ENCODE peak calls at places on chromosomes 3 and 15, in eight cellular contexts. E, G, S, N, C, R, T and M are unnamed samples.

GRCh38 chr15:70713547-70714414 is 49.6 kb downstream of the UACA start:
- DNase-seq in E (no peak), G (no peak), S (no peak), N (no peak), C (no peak), R (no peak), T (no peak), M (no peak)

GRCh38 chr3:125125822-125126245 is 70.0 kb upstream of the HEG1 start:
- DNase-seq in E (no peak), G (no peak), S (no peak), N (peak; percentile 74), C (no peak), R (no peak), T (no peak), M (no peak)

GRCh38 chr15:83698294-83698693 is 44.4 kb downstream of the ADAMTSL3 start:
- DNase-seq in E (no peak), G (peak; percentile 76), S (peak; percentile 5), N (peak; percentile 33), C (no peak), R (no peak), T (no peak), M (no peak)

GRCh38 chr3:140128217-140129137 is 193.5 kb downstream of the CLSTN2 start:
- DNase-seq in E (no peak), G (peak; percentile 22), S (no peak), N (peak; percentile 29), C (peak; percentile 9), R (peak; percentile 20), T (no peak), M (peak; percentile 77)

GRCh38 chr15:89197503-89197971 is 23.8 kb downstream of the RLBP1 start:
- DNase-seq in E (no peak), G (no peak), S (no peak), N (peak; percentile 24), C (peak; percentile 80), R (peak; percentile 65), T (no peak), M (peak; percentile 89)

GRCh38 chr3:107775958-107776357 is 253.2 kb downstream of the BBX start:
- DNase-seq in E (no peak), G (no peak), S (no peak), N (no peak), C (no peak), R (no peak), T (no peak), M (no peak)

GRCh38 chr3:33006571-33007286 is 55.3 kb downstream of the CCR4 start:
- DNase-seq in E (no peak), G (no peak), S (no peak), N (no peak), C (no peak), R (no peak), T (no peak), M (no peak)

GRCh38 chr3:74067296-74067695 is 442.6 kb upstream of the PDZRN3 start:
- DNase-seq in E (no peak), G (no peak), S (no peak), N (no peak), C (no peak), R (no peak), T (no peak), M (peak; percentile 80)

GRCh38 chr15:73265536-73266153 is 103.1 kb downstream of the HCN4 start:
- DNase-seq in E (no peak), G (no peak), S (no peak), N (peak; percentile 16), C (peak; percentile 36), R (no peak), T (peak; percentile 42), M (peak; percentile 84)

GRCh38 chr3:184486614-184487013 is 75.0 kb upstream of the EPHB3 start:
- DNase-seq in E (no peak), G (no peak), S (no peak), N (no peak), C (no peak), R (no peak), T (no peak), M (no peak)

GRCh38 chr3:51819709-51820406 is 40.8 kb upstream of the IQCF6 start:
- DNase-seq in E (no peak), G (no peak), S (no peak), N (no peak), C (no peak), R (no peak), T (no peak), M (peak; percentile 59)

GRCh38 chr15:44545934-44546802 is 9.2 kb downstream of the EIF3J start:
- DNase-seq in E (no peak), G (no peak), S (no peak), N (no peak), C (no peak), R (no peak), T (no peak), M (no peak)

GRCh38 chr3:184485906-184486305 is 75.7 kb upstream of the EPHB3 start:
- DNase-seq in E (no peak), G (no peak), S (no peak), N (no peak), C (no peak), R (no peak), T (no peak), M (no peak)

GRCh38 chr15:99238849-99239248 is 10.5 kb downstream of the TTC23 start:
- DNase-seq in E (no peak), G (no peak), S (no peak), N (no peak), C (no peak), R (no peak), T (no peak), M (no peak)

GRCh38 chr15:75136758-75137157 is 64.9 kb upstream of the C15orf39 start:
- DNase-seq in E (no peak), G (no peak), S (no peak), N (no peak), C (no peak), R (no peak), T (no peak), M (no peak)

GRCh38 chr15:63238796-63239195 is 38.6 kb upstream of the APH1B start:
- DNase-seq in E (no peak), G (no peak), S (peak; percentile 70), N (peak; percentile 30), C (no peak), R (no peak), T (no peak), M (no peak)

GRCh38 chr3:65828706-65829105 is 210.0 kb downstream of the MAGI1 start:
- DNase-seq in E (no peak), G (no peak), S (no peak), N (no peak), C (no peak), R (no peak), T (no peak), M (peak; percentile 32)

GRCh38 chr3:15327941-15328340 is 4.4 kb downstream of the SH3BP5 start:
- DNase-seq in E (no peak), G (peak; percentile 42), S (no peak), N (peak; percentile 84), C (no peak), R (no peak), T (peak; percentile 39), M (no peak)

GRCh38 chr3:134494539-134494938 is 8.7 kb downstream of the CEP63 start:
- DNase-seq in E (no peak), G (no peak), S (no peak), N (no peak), C (no peak), R (no peak), T (no peak), M (no peak)

GRCh38 chr3:46892285-46893145 is 15.0 kb downstream of the PTH1R start:
- DNase-seq in E (peak; percentile 71), G (peak; percentile 74), S (no peak), N (peak; percentile 80), C (peak; percentile 69), R (peak; percentile 72), T (no peak), M (no peak)

GRCh38 chr3:147937891-147938290 is 528.7 kb downstream of the ZIC1 start:
- DNase-seq in E (no peak), G (no peak), S (no peak), N (no peak), C (no peak), R (no peak), T (no peak), M (no peak)
- H3K4me1 ChIP-seq in E (peaks cover 3% of the 10 kb centered on the region), G (no peaks in the 10 kb centered on the region), S (no peaks in the 10 kb centered on the region), N (peaks cover under 1% of the 10 kb centered on the region), C (peaks cover 4% of the 10 kb centered on the region), R (no peaks in the 10 kb centered on the region), T (no peaks in the 10 kb centered on the region), M (peaks cover 6% of the 10 kb centered on the region)

DNA sequence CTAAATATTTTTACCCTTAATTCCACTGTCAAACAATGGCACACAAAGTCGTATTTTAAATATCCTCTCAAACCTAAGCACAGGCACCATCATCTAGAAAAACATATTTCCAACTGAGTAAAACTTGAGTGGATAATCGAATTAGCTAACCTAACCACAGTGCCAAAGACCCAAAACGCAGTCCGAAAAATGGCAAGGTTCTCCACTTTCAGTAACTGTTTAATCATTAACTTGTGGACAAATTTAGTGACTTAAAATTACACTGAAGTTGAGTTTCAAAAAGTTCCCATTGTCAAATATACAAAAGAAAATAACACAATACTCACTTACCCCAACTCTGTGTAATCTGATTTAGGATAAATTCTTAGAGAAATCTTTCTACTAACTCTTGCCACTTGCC is 10.0 kb downstream of the CNBP start:
- DNase-seq in E (no peak), G (no peak), S (no peak), N (no peak), C (no peak), R (no peak), T (no peak), M (no peak)
- H3K4me1 ChIP-seq in E (peaks cover 86% of the 10 kb centered on the region), G (peaks cover 86% of the 10 kb centered on the region), S (peaks cover 10% of the 10 kb centered on the region), N (no peaks in the 10 kb centered on the region), C (no peaks in the 10 kb centered on the region), R (peaks cover 36% of the 10 kb centered on the region), T (peaks cover 64% of the 10 kb centered on the region), M (peaks cover 7% of the 10 kb centered on the region)

GRCh38 chr15:29183071-29183831 is 86.4 kb downstream of the NSMCE3 start:
- DNase-seq in E (no peak), G (no peak), S (no peak), N (no peak), C (no peak), R (no peak), T (no peak), M (no peak)

GRCh38 chr15:29182590-29182989 is 87.0 kb downstream of the NSMCE3 start:
- DNase-seq in E (no peak), G (no peak), S (no peak), N (no peak), C (no peak), R (no peak), T (no peak), M (no peak)
- H3K4me1 ChIP-seq in E (no peaks in the 10 kb centered on the region), G (no peaks in the 10 kb centered on the region), S (no peaks in the 10 kb centered on the region), N (no peaks in the 10 kb centered on the region), C (peaks cover 3% of the 10 kb centered on the region), R (no peaks in the 10 kb centered on the region), T (no peaks in the 10 kb centered on the region), M (no peaks in the 10 kb centered on the region)

DNA sequence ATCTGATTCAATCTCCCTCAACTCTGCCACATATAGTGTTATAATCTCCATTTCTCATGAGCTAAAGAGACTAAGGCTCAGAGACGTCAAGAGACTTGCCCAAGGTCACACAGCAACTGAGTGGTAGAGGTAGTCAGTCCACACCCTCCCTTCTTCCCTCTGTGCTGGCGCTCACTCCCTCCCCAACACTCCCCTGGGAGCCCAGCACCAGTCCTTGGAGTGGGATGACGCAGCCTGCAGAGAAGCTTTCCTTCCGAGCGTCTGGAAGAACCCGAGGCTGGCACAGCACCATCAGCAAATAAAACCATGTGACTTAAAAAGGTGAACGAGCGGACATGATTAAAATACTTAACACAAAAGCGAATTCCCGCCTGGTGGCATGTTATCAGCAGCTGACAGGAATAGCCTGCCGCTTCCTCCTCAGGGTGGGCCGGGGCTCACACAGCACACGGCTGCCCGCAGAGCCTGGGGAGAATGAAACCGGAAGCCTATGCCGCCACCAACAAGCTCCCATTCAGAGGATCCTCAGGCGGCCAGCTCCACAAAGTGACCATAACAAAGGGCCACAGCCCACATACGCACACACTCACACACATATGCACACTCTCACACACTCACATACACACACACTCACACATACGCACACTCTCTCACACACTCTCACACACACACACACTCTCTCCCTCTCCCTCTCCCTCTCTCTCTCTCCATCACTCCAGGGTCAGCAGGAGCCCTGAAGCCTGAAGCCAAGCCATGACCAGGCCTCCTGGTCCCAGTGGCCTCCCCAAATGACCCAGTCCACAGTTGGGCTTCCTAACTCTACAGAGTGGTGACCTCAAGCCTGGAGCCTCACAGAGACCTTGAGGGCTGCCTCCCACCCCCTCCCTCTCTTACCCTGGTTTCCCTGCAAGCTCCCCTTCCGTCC is 120.5 kb downstream of the XXYLT1 start:
- DNase-seq in E (peak; percentile 37), G (peak; percentile 71), S (no peak), N (peak; percentile 48), C (no peak), R (peak; percentile 64), T (peak; percentile 35), M (no peak)
- H3K4me1 ChIP-seq in E (peaks cover 43% of the 10 kb centered on the region), G (peaks cover 90% of the 10 kb centered on the region), S (peaks cover 30% of the 10 kb centered on the region), N (peaks cover 5% of the 10 kb centered on the region), C (peaks cover 40% of the 10 kb centered on the region), R (no peaks in the 10 kb centered on the region), T (peaks cover 32% of the 10 kb centered on the region), M (no peaks in the 10 kb centered on the region)